ENCODE peak calls at places on chromosomes 16 and 17, in eight cellular contexts. T is hepatic stellate cell; A is activated CD4-positive, alpha-beta T cell treated with anti-CD3 and anti-CD28 coated beads, Interleukin-2, amount 10 ng/mL, durations not matched to agents 7 days and 5 days; B is memory B cell; O is NCI-H1930; C is fibroblast of lung; F is cardiac fibroblast; X is GM04503. I is an unnamed sample.

GRCh38 chr17:4004517-4005295 is 40.5 kb upstream of the ATP2A3 start:
- DNase-seq in T (no peak), A (peak), B (peak), O (peak), C (peak), F (peak), X (no peak), I (peak)

GRCh38 chr16:49638696-49639629 is 216.9 kb downstream of the ZNF423 start:
- DNase-seq in T (no peak), A (no peak), B (no peak), O (no peak), C (peak), F (peak), X (no peak), I (no peak)

GRCh38 chr17:64269687-64270649 is 6.9 kb upstream of the TEX2 start:
- DNase-seq in T (no peak), A (no peak), B (no peak), O (no peak), C (no peak), F (no peak), X (no peak), I (no peak)

GRCh38 chr17:47718634-47719405 is 14.2 kb upstream of the TBX21 start:
- DNase-seq in T (no peak), A (no peak), B (no peak), O (no peak), C (no peak), F (no peak), X (no peak), I (no peak)

GRCh38 chr16:74936902-74937560 is 47.9 kb downstream of the WDR59 start:
- DNase-seq in T (peak), A (no peak), B (no peak), O (no peak), C (peak), F (peak), X (peak), I (no peak)

GRCh38 chr16:89404561-89404960 is 85.8 kb downstream of the ANKRD11 start:
- DNase-seq in T (no peak), A (no peak), B (no peak), O (no peak), C (no peak), F (no peak), X (no peak), I (no peak)

GRCh38 chr17:6506679-6507231 is 49.6 kb downstream of the PITPNM3 start:
- DNase-seq in T (peak), A (no peak), B (no peak), O (no peak), C (peak), F (peak), X (no peak), I (peak)

GRCh38 chr17:62179525-62180161 is 114.6 kb upstream of the MED13 start:
- DNase-seq in T (peak), A (no peak), B (no peak), O (no peak), C (peak), F (peak), X (no peak), I (peak)

GRCh38 chr16:72991645-72992044 is 56.3 kb downstream of the ZFHX3 start:
- DNase-seq in T (no peak), A (no peak), B (no peak), O (no peak), C (no peak), F (no peak), X (no peak), I (no peak)